ENCODE peak calls at places on chromosomes 5 and 9, in five cellular contexts. B is IMR-90, E is neuronal stem cell, Z is trophoblast cell, H is H1. Q is an unnamed sample. For H3K36me3, the result is how much of the 10 kb centered on the place peaks cover.

GRCh38 chr9:8179381-8180053 is 379.9 kb upstream of the DMAC1 start:
- DNase-seq in H (no peak), B (no peak), E (no peak), Z (no peak), Q (no peak)

GRCh38 chr9:14011799-14012560 is 302.0 kb downstream of the NFIB start:
- DNase-seq in E (no peak), Z (no peak), B (no peak), H (no peak), Q (no peak)

GRCh38 chr5:62720036-62720441 is 141.4 kb downstream of the LRRC70 start:
- DNase-seq in Z (no peak), E (no peak), B (peak), H (peak), Q (no peak)

GRCh38 chr5:332843-333242 is 11.3 kb downstream of the AHRR start:
- DNase-seq in E (no peak), Z (no peak), B (no peak), H (no peak), Q (no peak)

GRCh38 chr5:146013761-146014160 is 77.4 kb downstream of the SH3RF2 start:
- DNase-seq in Z (no peak), E (no peak), B (no peak), H (no peak), Q (no peak)

GRCh38 chr9:105842023-105842644 is 147.8 kb downstream of the TMEM38B start:
- DNase-seq in E (peak), Z (no peak), B (peak), H (no peak), Q (peak)

GRCh38 chr9:28086881-28087280 is 513.6 kb upstream of the C9orf72 start:
- DNase-seq in E (no peak), Z (no peak), B (no peak), H (no peak), Q (no peak)

GRCh38 chr9:136327313-136327971 is at the start of gene GPSM1:
- DNase-seq in H (no peak), E (no peak), B (peak), Z (no peak), Q (peak)

GRCh38 chr9:86766912-86767311 is 180.4 kb downstream of the GAS1 start:
- DNase-seq in E (peak), H (no peak), B (peak), Z (peak), Q (peak)

GRCh38 chr9:116569111-116569510 is 118.0 kb upstream of the TRIM32 start:
- DNase-seq in E (no peak), H (no peak), Z (no peak), B (no peak), Q (peak)

GRCh38 chr5:136620016-136620419 is 254.7 kb upstream of the TRPC7 start:
- DNase-seq in B (peak), H (no peak), Z (peak), E (no peak), Q (peak)

GRCh38 chr9:2158111-2158610 is 143.0 kb downstream of the SMARCA2 start:
- DNase-seq in E (no peak), H (no peak), B (peak), Z (no peak), Q (peak)

GRCh38 chr9:27784999-27785713 is 211.9 kb upstream of the C9orf72 start:
- DNase-seq in Z (no peak), E (no peak), H (no peak), B (no peak), Q (peak)

GRCh38 chr9:97895695-97896332 is 26.5 kb downstream of the TRMO start:
- DNase-seq in Z (peak), H (peak), E (no peak), B (peak), Q (peak)

GRCh38 chr5:158943057-158943456 is 156.7 kb downstream of the EBF1 start:
- DNase-seq in Z (no peak), H (no peak), E (no peak), B (peak), Q (peak)

GRCh38 chr5:173807150-173807784 is 80.9 kb upstream of the CPEB4 start:
- DNase-seq in E (no peak), H (no peak), Z (no peak), B (no peak), Q (no peak)

GRCh38 chr5:95704150-95704549 is 21.4 kb upstream of the SPATA9 start:
- DNase-seq in B (no peak), E (no peak), H (no peak), Z (no peak), Q (no peak)

GRCh38 chr5:95697781-95698681 is 15.2 kb upstream of the SPATA9 start:
- DNase-seq in H (no peak), E (no peak), B (no peak), Z (peak), Q (peak)

GRCh38 chr5:95701074-95701473 is 18.3 kb upstream of the SPATA9 start:
- DNase-seq in E (no peak), Z (no peak), H (no peak), B (no peak), Q (no peak)

GRCh38 chr5:95699337-95699736 is 16.5 kb upstream of the SPATA9 start:
- DNase-seq in H (no peak), B (no peak), Z (no peak), E (no peak), Q (no peak)
- H2BK5ac ChIP-seq in H (no peak), B (no peak), Z (no peak), E (no peak), Q (no peak)

GRCh38 chr9:124412228-124412575 is 3.0 kb downstream of the PSMB7 start:
- DNase-seq in E (no peak), Z (no peak), B (no peak), H (no peak), Q (no peak)
- H3K36me3 ChIP-seq in E (under half), Z (under half), B (under half), H (half or more), Q (under half)

GRCh38 chr5:119076080-119076479 is 5.2 kb downstream of the DMXL1 start:
- DNase-seq in H (no peak), Z (no peak), B (no peak), E (no peak), Q (no peak)

GRCh38 chr5:119078071-119078846 is 7.4 kb downstream of the DMXL1 start:
- DNase-seq in H (no peak), E (no peak), B (no peak), Z (no peak), Q (no peak)

GRCh38 chr5:119077444-119077843 is 6.6 kb downstream of the DMXL1 start:
- DNase-seq in B (no peak), E (no peak), Z (no peak), H (no peak), Q (no peak)

GRCh38 chr5:119080975-119081374 is 10.1 kb downstream of the DMXL1 start:
- DNase-seq in Z (no peak), E (no peak), H (no peak), B (no peak), Q (no peak)

DNA sequence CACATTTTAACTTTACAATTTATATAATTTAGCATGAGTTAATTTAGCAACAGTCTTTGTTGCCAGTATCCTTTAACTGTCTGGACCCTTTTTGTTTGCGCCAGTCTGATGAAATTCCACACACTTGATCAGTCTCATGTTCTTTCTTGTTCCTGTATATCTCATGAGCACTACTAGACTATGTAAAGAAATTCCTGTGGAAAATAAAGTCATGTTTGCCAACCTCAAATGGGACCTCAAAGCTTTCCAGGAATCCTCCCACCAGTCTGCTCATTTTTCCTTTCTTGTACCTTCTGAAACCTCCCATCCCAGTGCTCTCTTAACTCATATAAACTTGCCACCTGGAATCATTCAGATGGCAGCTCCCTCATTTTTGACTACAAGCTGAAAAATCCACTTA is 8.0 kb downstream of the DMXL1 start:
- DNase-seq in B (peak), Z (no peak), H (no peak), E (no peak), Q (peak)
- H3K14ac ChIP-seq in B (peak), Z (no peak), H (no peak), E (no peak), Q (no peak)

GRCh38 chr5:95731571-95732554 is 727 bp downstream of the RHOBTB3 start:
- DNase-seq in H (peak), Z (no peak), E (peak), B (peak), Q (peak)
- H2BK5ac ChIP-seq in H (peak), Z (peak), E (peak), B (peak), Q (peak)

DNA sequence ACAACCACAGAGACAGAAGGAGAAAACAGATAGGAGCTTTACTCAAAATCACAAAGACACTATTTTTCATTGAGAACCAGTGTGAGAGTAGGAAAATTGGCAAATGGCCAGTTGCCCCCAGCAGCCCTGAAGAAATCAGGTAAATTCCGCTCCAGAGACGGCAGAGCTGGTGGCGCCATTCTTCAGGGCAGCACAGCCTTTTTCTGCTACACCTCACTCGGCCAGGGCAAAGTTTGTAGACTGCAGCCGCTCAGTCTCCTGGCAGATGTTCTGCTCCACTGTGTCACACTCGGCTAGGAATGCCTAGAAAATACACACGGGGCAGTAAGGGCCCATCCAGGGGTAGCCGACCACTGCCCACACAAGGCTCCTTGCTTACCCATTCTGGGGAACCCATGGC is 9.5 kb downstream of the BAG1 start:
- DNase-seq in E (no peak), Z (peak), B (no peak), H (no peak), Q (no peak)
- H3K36me3 ChIP-seq in E (under half), Z (under half), B (half or more), H (half or more), Q (under half)

DNA sequence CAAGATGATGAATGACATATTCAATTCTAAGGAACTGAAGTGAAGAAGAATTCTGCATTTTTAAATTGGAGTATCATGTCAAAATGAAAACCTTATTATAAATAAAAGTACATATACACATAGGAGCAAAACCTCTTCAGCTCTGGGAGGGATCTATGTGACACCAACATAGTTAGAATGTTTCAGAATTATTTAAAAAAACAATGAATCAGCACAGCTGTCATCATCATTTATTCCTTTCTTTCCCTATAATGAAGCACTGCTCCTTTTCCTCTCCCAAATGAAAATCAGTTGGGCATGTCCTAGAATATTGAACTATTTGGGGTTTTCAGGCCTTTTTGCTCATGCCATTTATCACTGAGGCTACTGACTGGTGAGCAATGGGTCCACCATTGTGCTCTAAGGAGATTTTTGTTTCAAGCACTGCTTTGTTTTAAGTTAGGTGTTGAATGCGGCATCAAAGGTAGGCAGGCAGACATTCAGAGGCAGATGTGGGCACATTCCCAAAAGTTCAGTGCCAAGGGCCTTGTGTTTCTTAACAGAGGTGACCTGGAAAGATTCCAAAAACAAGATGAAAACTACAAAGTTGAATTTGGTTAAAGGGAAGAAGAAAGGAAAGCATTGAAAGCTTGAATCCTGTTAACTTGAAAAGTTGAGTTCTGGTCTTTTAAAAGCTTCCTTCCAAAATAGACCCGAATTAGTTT is 126.4 kb upstream of the ADAMTSL1 start:
- DNase-seq in H (no peak), E (no peak), Z (no peak), B (no peak), Q (no peak)
- H3K14ac ChIP-seq in H (no peak), E (no peak), Z (no peak), B (no peak), Q (no peak)

GRCh38 chr5:14665110-14665822 is 748 bp downstream of the OTULIN start:
- DNase-seq in B (no peak), E (peak), Z (no peak), H (no peak), Q (peak)

GRCh38 chr5:14663734-14664269 is 716 bp upstream of the OTULIN start:
- DNase-seq in H (no peak), E (no peak), Z (no peak), B (no peak), Q (no peak)

GRCh38 chr5:14662721-14663120 is 1.8 kb upstream of the OTULIN start:
- DNase-seq in H (no peak), Z (no peak), B (no peak), E (no peak), Q (no peak)

GRCh38 chr5:14665949-14666741 is 1.6 kb downstream of the OTULIN start:
- DNase-seq in H (no peak), B (peak), E (no peak), Z (no peak), Q (peak)

DNA sequence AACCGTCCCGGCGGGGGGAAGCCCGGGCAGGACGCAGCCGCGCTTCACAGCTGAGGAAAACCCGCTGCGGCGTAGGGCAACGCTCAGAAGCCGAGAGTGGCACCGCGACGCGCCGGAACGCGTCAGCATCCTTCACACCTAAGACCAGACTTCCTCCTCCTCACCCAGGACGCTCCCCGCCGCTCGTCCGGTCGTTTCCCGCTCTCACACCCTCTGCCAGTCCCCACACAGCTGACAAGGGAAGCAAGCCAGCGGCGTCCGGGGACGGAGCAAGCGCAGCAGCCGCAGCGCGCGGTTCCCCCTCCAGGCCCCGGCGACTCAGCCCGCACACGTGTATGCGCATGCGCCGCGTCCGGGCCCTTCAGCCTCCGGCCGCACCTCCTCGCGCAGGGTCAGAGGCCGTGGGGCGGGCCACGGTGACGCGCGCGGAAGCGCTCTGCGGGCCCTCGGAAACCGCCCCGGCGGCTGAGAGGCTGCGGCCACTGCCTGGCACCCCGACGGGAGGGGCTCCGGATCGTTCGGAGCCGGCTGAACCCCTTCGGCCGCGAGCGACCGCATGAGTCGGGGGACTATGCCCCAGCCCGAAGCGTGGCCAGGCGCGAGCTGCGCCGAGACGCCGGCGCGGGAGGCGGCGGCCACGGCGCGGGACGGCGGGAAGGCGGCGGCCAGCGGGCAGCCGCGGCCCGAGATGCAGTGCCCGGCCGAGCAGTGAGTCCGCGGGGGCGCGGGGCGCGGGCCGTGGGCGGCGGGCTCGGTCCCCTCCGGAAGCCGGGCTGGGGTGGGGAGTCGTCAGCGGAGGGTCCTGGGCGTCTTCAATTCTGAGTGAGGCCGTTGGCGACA is at the start of gene OTULIN:
- DNase-seq in H (peak), Z (peak), E (peak), B (peak), Q (peak)
- H2BK5ac ChIP-seq in H (peak), Z (peak), E (no peak), B (peak), Q (peak)

DNA sequence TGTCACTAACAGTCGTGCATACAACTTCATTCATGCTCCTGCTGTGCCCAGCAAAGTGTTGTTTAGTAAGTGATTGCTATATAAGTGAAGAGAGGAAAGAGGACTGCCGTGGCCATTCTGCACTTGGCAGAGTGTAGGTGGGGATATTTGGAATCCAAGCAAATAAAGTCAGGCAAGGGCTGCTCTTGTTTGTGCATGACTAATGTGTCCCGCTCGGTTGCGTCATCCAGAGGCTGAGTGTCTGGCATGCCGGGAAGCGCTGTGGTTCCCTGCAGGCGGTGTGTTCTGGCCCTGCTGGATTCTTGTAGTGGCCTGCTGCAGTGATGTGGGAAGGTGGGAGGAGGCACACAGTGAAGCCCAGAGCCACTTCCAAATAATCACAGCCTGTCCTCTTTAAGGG is 136.9 kb upstream of the ANKH start:
- DNase-seq in H (no peak), E (no peak), B (peak), Z (peak), Q (peak)
- H3K36me3 ChIP-seq in H (under half), E (under half), B (under half), Z (under half), Q (under half)

GRCh38 chr9:69173497-69173890 is 583 bp upstream of the TJP2 start:
- DNase-seq in B (no peak), H (no peak), E (no peak), Z (no peak), Q (no peak)
- H3K14ac ChIP-seq in B (peak), H (no peak), E (no peak), Z (peak), Q (no peak)

Q was measured in mesenchymal stem cell.